ENCODE peak calls at places on chromosomes 1 and 21, in eight cellular contexts. M is A549; C is PC-3; X is CD8-positive, alpha-beta memory T cell; D is right atrium auricular region; E is CD4-positive, alpha-beta memory T cell; N is A673; P is suprapubic skin. A is an unnamed sample.

GRCh38 chr1:186155594-186155993 is 219.5 kb downstream of the TPR start:
- DNase-seq in M (peak), X (no peak), N (peak), P (no peak), E (no peak), C (peak), D (no peak), A (peak)

GRCh38 chr1:91609571-91609970 is 108.9 kb downstream of the CDC7 start:
- DNase-seq in M (peak), X (no peak), E (no peak), N (no peak), C (peak), P (no peak), D (no peak), A (no peak)

GRCh38 chr1:40766017-40766416 is 17.6 kb upstream of the KCNQ4 start:
- DNase-seq in N (no peak), D (no peak), M (no peak), P (no peak), X (no peak), E (no peak), C (no peak), A (no peak)

GRCh38 chr21:25639922-25640670 is 1.0 kb downstream of the JAM2 start:
- DNase-seq in E (peak), X (no peak), M (no peak), D (no peak), C (no peak), P (peak), N (peak), A (no peak)

GRCh38 chr1:86441581-86441980 is 17.6 kb downstream of the CLCA2 start:
- DNase-seq in X (peak), C (no peak), P (no peak), E (peak), M (no peak), N (no peak), D (no peak), A (peak)

GRCh38 chr1:1928231-1929101 is 9.4 kb upstream of the TMEM52 start:
- DNase-seq in C (no peak), E (no peak), P (no peak), N (no peak), D (no peak), M (no peak), X (no peak), A (no peak)

GRCh38 chr1:230020451-230020850 is 46.6 kb upstream of the GALNT2 start:
- DNase-seq in C (no peak), M (no peak), P (no peak), N (no peak), X (no peak), D (no peak), E (no peak), A (no peak)

GRCh38 chr1:25654109-25654660 is 37.6 kb downstream of the MAN1C1 start:
- DNase-seq in D (peak), M (no peak), P (no peak), X (no peak), N (no peak), E (no peak), C (no peak), A (no peak)

GRCh38 chr1:18283601-18284385 is 176.2 kb downstream of the IGSF21 start:
- DNase-seq in C (no peak), D (no peak), M (no peak), E (no peak), X (no peak), N (peak), P (no peak), A (no peak)

GRCh38 chr1:167081594-167081993 is 8.6 kb downstream of the GPA33 start:
- DNase-seq in N (no peak), M (no peak), C (no peak), D (no peak), X (no peak), P (no peak), E (no peak), A (peak)

GRCh38 chr1:179955318-179955638 is 668 bp downstream of the CEP350 start:
- DNase-seq in C (no peak), D (no peak), E (no peak), N (peak), M (peak), X (no peak), P (no peak), A (no peak)

GRCh38 chr1:39268112-39268581 is 63.7 kb downstream of the MACF1 start:
- DNase-seq in X (peak), P (no peak), D (peak), M (no peak), N (peak), C (no peak), E (peak), A (peak)

GRCh38 chr1:64378826-64379225 is 91.1 kb upstream of the CACHD1 start:
- DNase-seq in P (no peak), X (no peak), M (peak), D (no peak), N (no peak), C (no peak), E (no peak), A (no peak)

GRCh38 chr1:70490153-70490552 is 79.1 kb downstream of the CTH start:
- DNase-seq in C (no peak), D (no peak), M (no peak), N (no peak), X (no peak), P (no peak), E (no peak), A (no peak)
- H3K27ac ChIP-seq in C (no peak), D (no peak), M (no peak), N (no peak), X (no peak), P (no peak), E (no peak), A (no peak)

GRCh38 chr1:4516596-4516995 is 137.8 kb upstream of the AJAP1 start:
- DNase-seq in M (no peak), N (no peak), C (no peak), X (no peak), P (no peak), D (no peak), E (no peak), A (no peak)
- H3K4me3 ChIP-seq in M (no peak), N (no peak), C (no peak), X (no peak), P (no peak), D (no peak), E (no peak), A (no peak)

GRCh38 chr21:38424333-38424732 is 73.9 kb downstream of the ERG start:
- DNase-seq in N (no peak), C (no peak), E (no peak), D (no peak), M (no peak), P (no peak), X (no peak), A (no peak)
- H3K27ac ChIP-seq in N (no peak), C (no peak), E (no peak), D (no peak), M (no peak), P (no peak), X (no peak), A (no peak)

DNA sequence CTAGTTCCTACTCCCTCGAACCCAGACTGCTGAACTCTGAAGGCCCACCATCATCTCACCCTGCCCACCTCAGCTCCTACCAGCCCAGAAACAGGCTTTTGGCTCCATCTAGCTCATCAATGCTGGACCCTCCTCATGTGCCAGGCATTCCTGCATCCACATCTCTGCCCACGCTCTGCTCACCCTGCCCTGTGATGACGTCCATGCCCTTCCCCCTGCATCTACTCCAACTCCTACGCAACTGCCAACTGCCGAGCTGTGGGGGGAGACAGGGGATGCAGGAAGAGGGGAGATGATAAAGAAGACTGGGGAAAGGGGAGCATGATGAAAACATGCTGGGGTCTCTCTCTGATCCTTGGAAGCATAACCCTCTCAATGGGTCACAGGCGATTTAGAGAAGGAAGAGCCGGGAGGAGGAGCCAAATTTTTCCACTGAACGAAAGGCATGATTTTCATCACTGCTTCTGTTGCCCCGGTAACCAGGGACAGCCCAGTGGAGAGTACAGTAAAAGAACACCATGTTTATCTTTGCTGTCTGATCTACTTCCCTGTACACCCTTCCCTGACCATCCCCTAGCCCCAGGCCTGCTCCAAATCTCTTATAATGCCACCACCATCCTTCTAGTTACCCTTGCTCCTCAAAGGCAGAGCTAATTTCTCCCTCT is 44.3 kb downstream of the CD34 start:
- DNase-seq in C (no peak), X (no peak), P (no peak), D (peak), E (no peak), N (no peak), M (peak), A (no peak)
- H3K4me3 ChIP-seq in C (peak), X (peak), P (peak), D (peak), E (peak), N (no peak), M (no peak), A (no peak)

GRCh38 chr1:27886353-27886679 is 14.0 kb downstream of the THEMIS2 start:
- DNase-seq in D (no peak), P (no peak), M (no peak), X (no peak), N (no peak), C (no peak), E (no peak), A (no peak)

GRCh38 chr1:27885114-27885528 is 12.8 kb downstream of the THEMIS2 start:
- DNase-seq in M (no peak), E (no peak), N (no peak), C (no peak), X (no peak), P (no peak), D (no peak), A (no peak)

GRCh38 chr1:27884182-27884954 is 12.0 kb downstream of the THEMIS2 start:
- DNase-seq in M (no peak), C (no peak), E (no peak), N (no peak), P (no peak), D (no peak), X (no peak), A (no peak)

GRCh38 chr1:27886744-27887143 is 14.4 kb downstream of the THEMIS2 start:
- DNase-seq in D (no peak), E (no peak), C (no peak), P (no peak), M (no peak), N (no peak), X (no peak), A (no peak)

GRCh38 chr1:27885620-27886352 is 13.4 kb downstream of the THEMIS2 start:
- DNase-seq in M (no peak), C (no peak), E (no peak), N (no peak), X (no peak), P (no peak), D (no peak), A (no peak)
- H3K27ac ChIP-seq in M (no peak), C (no peak), E (no peak), N (no peak), X (peak), P (peak), D (peak), A (peak)